ENCODE peak calls at places on chromosomes 1 and 21, in four cellular contexts. G, P, A and S are unnamed samples.

GRCh38 chr1:43425045-43425444 is 28.7 kb downstream of the HYI start:
- DNase-seq in G (no peak), P (no peak), A (no peak), S (no peak)

GRCh38 chr1:188642585-188643168 is 1813.9 kb downstream of the PLA2G4A start:
- DNase-seq in G (no peak), P (no peak), A (no peak), S (no peak)

GRCh38 chr1:234886081-234886874 is 242.4 kb downstream of the TOMM20 start:
- DNase-seq in G (no peak), P (no peak), A (no peak), S (no peak)

GRCh38 chr1:43954036-43954435 is 7.3 kb downstream of the IPO13 start:
- DNase-seq in G (no peak), P (no peak), A (no peak), S (no peak)

GRCh38 chr1:178493301-178493741 is 3.4 kb downstream of the CLEC20A start:
- DNase-seq in G (no peak), P (no peak), A (peak), S (no peak)

GRCh38 chr1:107879927-107880326 is 85.1 kb downstream of the VAV3 start:
- DNase-seq in G (no peak), P (no peak), A (no peak), S (no peak)

GRCh38 chr1:241702436-241702835 is 50.4 kb downstream of the WDR64 start:
- DNase-seq in G (no peak), P (no peak), A (no peak), S (no peak)

GRCh38 chr1:199113265-199113869 is 474.5 kb downstream of the PTPRC start:
- DNase-seq in G (peak), P (peak), A (peak), S (no peak)

GRCh38 chr1:2974701-2975301 is 46.5 kb upstream of the ACTRT2 start:
- DNase-seq in G (no peak), P (no peak), A (no peak), S (no peak)

GRCh38 chr1:229717774-229718173 is 91.7 kb downstream of the URB2 start:
- DNase-seq in G (no peak), P (no peak), A (no peak), S (peak)

GRCh38 chr1:230632273-230632873 is 9.9 kb upstream of the COG2 start:
- DNase-seq in G (no peak), P (peak), A (no peak), S (peak)

GRCh38 chr1:233064988-233065387 is 114.6 kb downstream of the NTPCR start:
- DNase-seq in G (no peak), P (no peak), A (no peak), S (no peak)

GRCh38 chr1:218472885-218473284 is 127.7 kb downstream of the TGFB2 start:
- DNase-seq in G (no peak), P (no peak), A (no peak), S (no peak)

GRCh38 chr1:184838374-184838995 is 83.8 kb upstream of the EDEM3 start:
- DNase-seq in G (no peak), P (no peak), A (no peak), S (no peak)

GRCh38 chr21:46126321-46127238 is 28.7 kb downstream of the COL6A2 start:
- DNase-seq in G (no peak), P (no peak), A (peak), S (no peak)

GRCh38 chr1:164611754-164612642 is 53.0 kb downstream of the PBX1 start:
- DNase-seq in G (no peak), P (peak), A (no peak), S (no peak)

GRCh38 chr1:211326528-211327340 is at the start of gene TRAF5:
- DNase-seq in G (no peak), P (no peak), A (peak), S (peak)

GRCh38 chr1:65372557-65372956 is 47.9 kb upstream of the LEPR start:
- DNase-seq in G (no peak), P (no peak), A (no peak), S (peak)

GRCh38 chr1:210438928-210439841 is 110.5 kb downstream of the HHAT start:
- DNase-seq in G (no peak), P (no peak), A (no peak), S (no peak)

GRCh38 chr1:164137273-164137947 is 421.6 kb upstream of the PBX1 start:
- DNase-seq in G (peak), P (no peak), A (no peak), S (no peak)

GRCh38 chr1:7228252-7228961 is 443.2 kb downstream of the CAMTA1 start:
- DNase-seq in G (no peak), P (no peak), A (no peak), S (no peak)

GRCh38 chr1:221637641-221638041 is 104.2 kb downstream of the DUSP10 start:
- DNase-seq in G (no peak), P (no peak), A (no peak), S (no peak)

GRCh38 chr1:187244623-187245022 is 415.9 kb downstream of the PLA2G4A start:
- DNase-seq in G (no peak), P (no peak), A (no peak), S (no peak)

GRCh38 chr1:231761747-231762541 is 135.4 kb downstream of the DISC1 start:
- DNase-seq in G (no peak), P (no peak), A (no peak), S (no peak)

GRCh38 chr1:224162768-224163167 is 20.3 kb upstream of the DEGS1 start:
- DNase-seq in G (no peak), P (no peak), A (no peak), S (no peak)

GRCh38 chr1:13948851-13949490 is 249.0 kb downstream of the PRDM2 start:
- DNase-seq in G (no peak), P (no peak), A (no peak), S (no peak)

GRCh38 chr1:219837274-219837993 is 90.9 kb downstream of the SLC30A10 start:
- DNase-seq in G (no peak), P (peak), A (no peak), S (peak)

GRCh38 chr1:80624682-80625081 is 1176.1 kb upstream of the ADGRL2 start:
- DNase-seq in G (no peak), P (no peak), A (no peak), S (no peak)

GRCh38 chr1:42949312-42950145 is 9.1 kb downstream of the SLC2A1 start:
- DNase-seq in G (no peak), P (no peak), A (no peak), S (peak)

GRCh38 chr1:151128800-151129199 is 17.6 kb downstream of the SEMA6C start:
- DNase-seq in G (no peak), P (no peak), A (no peak), S (no peak)

GRCh38 chr1:17119744-17120482 is 662 bp upstream of the PADI2 start:
- DNase-seq in G (peak), P (no peak), A (no peak), S (peak)

GRCh38 chr1:22918644-22919043 is 54.0 kb downstream of the LACTBL1 start:
- DNase-seq in G (no peak), P (no peak), A (no peak), S (no peak)

GRCh38 chr1:114668784-114669561 is 876 bp downstream of the DENND2C start:
- DNase-seq in G (no peak), P (no peak), A (no peak), S (no peak)

GRCh38 chr1:113747376-113747775 is 11.9 kb downstream of the PHTF1 start:
- DNase-seq in G (no peak), P (no peak), A (no peak), S (no peak)

GRCh38 chr1:203638914-203639313 is 12.3 kb downstream of the ATP2B4 start:
- DNase-seq in G (no peak), P (no peak), A (no peak), S (no peak)

GRCh38 chr21:16942703-16943102 is 570.1 kb upstream of the CXADR start:
- DNase-seq in G (no peak), P (no peak), A (peak), S (no peak)

GRCh38 chr1:88920845-88921244 is 29.5 kb upstream of the GTF2B start:
- DNase-seq in G (no peak), P (no peak), A (no peak), S (no peak)
- TF ChIP-seq EGR1 in G (no peak), P (no peak), A (no peak), S (no peak)

GRCh38 chr1:54599211-54599823 is 24.0 kb downstream of the FAM151A start:
- DNase-seq in G (no peak), P (no peak), A (no peak), S (no peak)
- TF ChIP-seq EGR1 in G (no peak), P (no peak), A (no peak), S (no peak)

DNA sequence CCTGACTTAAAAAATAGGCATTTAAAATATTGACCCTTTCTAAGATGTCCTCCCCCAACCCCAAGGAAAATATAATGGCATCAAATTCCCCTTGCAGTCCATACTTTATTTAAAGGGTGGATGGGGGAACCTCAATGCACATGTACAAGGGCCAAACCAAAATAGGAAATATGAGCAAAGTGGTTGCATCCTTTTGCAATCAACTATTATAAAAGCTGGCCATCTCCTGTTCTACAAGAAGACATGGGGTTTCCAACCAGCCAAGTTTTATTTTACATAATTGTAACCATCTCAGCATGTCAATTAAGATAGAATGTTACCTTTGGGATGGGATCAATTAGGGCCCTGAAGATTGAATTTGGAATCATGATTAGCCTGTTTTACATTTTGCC is 146.8 kb upstream of the NFIA start:
- DNase-seq in G (no peak), P (no peak), A (no peak), S (no peak)
- TF ChIP-seq EGR1 in G (no peak), P (no peak), A (no peak), S (no peak)

DNA sequence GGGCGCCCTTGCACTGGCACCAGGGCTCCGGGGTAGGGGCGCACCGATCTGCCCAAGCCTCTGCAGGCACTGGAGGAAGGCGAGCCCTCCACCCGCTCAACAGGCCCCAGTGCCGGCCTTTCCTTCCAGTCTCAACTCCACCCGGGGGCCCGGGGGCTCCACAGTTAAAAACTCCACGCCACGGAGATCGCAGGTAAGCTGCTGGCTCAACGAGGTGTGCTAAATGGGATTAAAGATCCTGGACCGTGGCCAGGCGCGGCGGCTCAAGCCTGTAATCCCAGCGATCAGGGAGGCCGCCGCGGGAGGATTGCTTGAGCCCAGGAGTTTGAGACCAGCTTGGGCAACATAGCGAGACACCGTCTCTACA is 536 bp downstream of the HSF2BP start:
- DNase-seq in G (no peak), P (no peak), A (no peak), S (no peak)
- TF ChIP-seq EGR1 in G (no peak), P (no peak), A (no peak), S (no peak)

GRCh38 chr1:181397841-181398240 is 85.5 kb upstream of the CACNA1E start:
- DNase-seq in G (peak), P (no peak), A (no peak), S (no peak)
- TF ChIP-seq EGR1 in G (no peak), P (no peak), A (no peak), S (no peak)

DNA sequence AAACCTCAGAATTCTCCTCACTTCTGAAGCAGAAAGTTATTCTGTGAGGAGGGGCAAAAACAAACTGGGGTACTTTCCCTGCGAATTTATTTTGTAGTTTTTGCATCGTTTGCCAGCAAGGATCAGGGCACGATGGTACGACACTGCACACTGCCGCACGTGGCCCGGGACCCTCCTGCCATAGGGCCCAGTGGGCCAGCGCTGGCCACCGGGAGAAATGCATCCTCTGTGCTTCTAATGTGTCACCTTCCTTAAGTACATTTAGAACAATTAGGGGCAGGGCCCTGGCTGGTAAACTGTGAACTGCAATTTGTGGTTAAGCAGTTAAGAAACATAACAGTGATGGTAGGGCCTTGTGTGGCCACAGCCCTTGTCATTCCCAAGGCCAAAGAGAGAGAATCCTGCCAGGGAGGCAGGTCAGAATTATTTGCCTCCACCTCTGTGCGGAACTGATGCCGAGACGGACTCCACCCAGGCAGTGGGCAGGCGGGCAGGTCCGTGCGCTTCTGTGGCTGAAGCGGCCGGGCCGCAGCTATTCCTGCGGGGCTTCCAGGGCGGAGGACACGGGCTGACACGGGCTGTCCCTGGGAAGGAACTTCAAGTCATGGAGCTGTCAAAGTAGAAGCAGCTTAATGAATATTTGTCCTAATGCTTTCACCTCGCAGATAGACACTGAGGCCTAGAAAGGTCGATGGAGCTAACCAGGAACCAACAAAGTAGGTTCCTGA is 12.5 kb downstream of the GPR137B start:
- DNase-seq in G (no peak), P (no peak), A (no peak), S (no peak)
- TF ChIP-seq EGR1 in G (no peak), P (no peak), A (no peak), S (no peak)

GRCh38 chr1:154895779-154896178 is 25.7 kb upstream of the KCNN3 start:
- DNase-seq in G (no peak), P (no peak), A (no peak), S (no peak)

GRCh38 chr1:154888757-154889156 is 18.7 kb upstream of the KCNN3 start:
- DNase-seq in G (no peak), P (no peak), A (no peak), S (no peak)

GRCh38 chr1:154896811-154897286 is 26.8 kb upstream of the KCNN3 start:
- DNase-seq in G (no peak), P (no peak), A (no peak), S (no peak)

GRCh38 chr1:154886281-154887036 is 16.4 kb upstream of the KCNN3 start:
- DNase-seq in G (no peak), P (no peak), A (no peak), S (no peak)

GRCh38 chr1:154891452-154891851 is 21.4 kb upstream of the KCNN3 start:
- DNase-seq in G (no peak), P (no peak), A (no peak), S (no peak)
- TF ChIP-seq EGR1 in G (no peak), P (no peak), A (no peak), S (no peak)

GRCh38 chr1:30478799-30479198 is 244.6 kb downstream of the MATN1 start:
- DNase-seq in G (no peak), P (no peak), A (peak), S (no peak)
- TF ChIP-seq EGR1 in G (no peak), P (no peak), A (no peak), S (no peak)

GRCh38 chr21:36859744-36860501 is 106.5 kb downstream of the HLCS start:
- DNase-seq in G (no peak), P (no peak), A (peak), S (peak)
- TF ChIP-seq EGR1 in G (no peak), P (no peak), A (no peak), S (no peak)

DNA sequence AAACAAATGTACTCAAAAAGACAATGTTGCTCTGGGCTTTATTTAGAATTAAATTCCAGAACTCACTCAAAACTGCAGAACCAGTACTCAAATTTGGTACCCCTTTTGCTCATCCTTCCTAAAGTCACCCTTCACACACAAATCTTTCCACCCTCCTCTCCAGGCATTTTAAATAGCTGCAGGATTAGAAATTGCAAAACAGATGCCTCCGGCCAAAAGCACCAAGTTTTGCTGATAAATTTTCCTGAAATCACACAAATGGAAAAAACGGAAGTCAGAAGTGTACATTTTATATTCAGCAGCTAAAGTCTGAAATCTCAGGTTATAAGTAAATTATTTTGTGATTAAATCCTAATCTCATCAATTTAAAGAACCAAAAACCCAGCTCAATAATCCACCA is 147.0 kb downstream of the NRIP1 start:
- DNase-seq in G (no peak), P (no peak), A (no peak), S (no peak)
- TF ChIP-seq EGR1 in G (no peak), P (no peak), A (no peak), S (no peak)